ENCODE peak calls at places on chromosome 7, in nine cellular contexts. J, R, H, M, V, K, B, S and D are unnamed samples.

GRCh38 chr7:135877799-135878198 is 99.4 kb downstream of the MTPN start:
- DNase-seq in J (no peak), R (no peak), H (no peak), M (no peak), V (peak; percentile 68), K (no peak), B (peak; percentile 94), S (no peak), D (peak; percentile 76)

GRCh38 chr7:103637726-103638125 is 191.7 kb upstream of the SLC26A5 start:
- DNase-seq in J (no peak), R (no peak), H (no peak), M (no peak), V (peak; percentile 69), K (no peak), B (peak; percentile 69), S (no peak), D (no peak)

GRCh38 chr7:137936509-137937201 is 65.2 kb downstream of the CREB3L2 start:
- DNase-seq in J (no peak), R (no peak), H (no peak), M (peak; percentile 20), V (no peak), K (no peak), B (no peak), S (no peak), D (no peak)

GRCh38 chr7:36021367-36021766 is 131.7 kb upstream of the EEPD1 start:
- DNase-seq in J (peak; percentile 19), R (no peak), H (peak; percentile 10), M (peak; percentile 49), V (peak; percentile 10), K (peak; percentile 82), B (peak; percentile 53), S (peak; percentile 54), D (no peak)

GRCh38 chr7:43647772-43648643 is 65.1 kb downstream of the STK17A start:
- DNase-seq in J (peak; percentile 57), R (peak; percentile 59), H (peak; percentile 67), M (no peak), V (peak; percentile 99), K (peak; percentile 39), B (peak; percentile 98), S (peak; percentile 9), D (peak; percentile 62)

GRCh38 chr7:138926241-138926612 is 55.0 kb downstream of the KIAA1549 start:
- DNase-seq in J (no peak), R (no peak), H (no peak), M (no peak), V (no peak), K (no peak), B (no peak), S (no peak), D (no peak)

GRCh38 chr7:81267508-81267907 is 348.7 kb upstream of the SEMA3C start:
- DNase-seq in J (no peak), R (no peak), H (no peak), M (no peak), V (peak; percentile 51), K (no peak), B (peak; percentile 64), S (no peak), D (no peak)

GRCh38 chr7:108875139-108875538 is 305.5 kb downstream of the DNAJB9 start:
- DNase-seq in J (peak; percentile 8), R (peak; percentile 14), H (peak; percentile 15), M (no peak), V (no peak), K (peak; percentile 67), B (peak; percentile 41), S (no peak), D (no peak)

GRCh38 chr7:127635659-127636285 is 16.2 kb upstream of the SND1 start:
- DNase-seq in J (no peak), R (no peak), H (no peak), M (no peak), V (no peak), K (no peak), B (no peak), S (no peak), D (no peak)

GRCh38 chr7:128940494-128941322 is 3.0 kb downstream of the IRF5 start:
- DNase-seq in J (peak; percentile 93), R (peak; percentile 39), H (no peak), M (no peak), V (no peak), K (no peak), B (no peak), S (peak; percentile 95), D (no peak)

GRCh38 chr7:128941323-128941890 is 3.7 kb downstream of the IRF5 start:
- DNase-seq in J (no peak), R (peak; percentile 32), H (no peak), M (no peak), V (no peak), K (no peak), B (no peak), S (no peak), D (no peak)

GRCh38 chr7:128939075-128939860 is 1.5 kb downstream of the IRF5 start:
- DNase-seq in J (no peak), R (peak; percentile 35), H (no peak), M (no peak), V (no peak), K (no peak), B (no peak), S (peak; percentile 54), D (no peak)

GRCh38 chr7:128938524-128939074 is 872 bp downstream of the IRF5 start:
- DNase-seq in J (no peak), R (peak; percentile 70), H (no peak), M (peak; percentile 37), V (peak; percentile 22), K (peak; percentile 56), B (no peak), S (peak; percentile 62), D (no peak)

GRCh38 chr7:128939861-128940410 is 2.2 kb downstream of the IRF5 start:
- DNase-seq in J (peak; percentile 20), R (peak; percentile 47), H (no peak), M (no peak), V (no peak), K (no peak), B (no peak), S (peak; percentile 78), D (no peak)
- H3K27ac ChIP-seq in J (peak overlapping the region; percentile 75), R (no peak overlapping the region), H (no peak overlapping the region), M (no peak overlapping the region), V (no peak overlapping the region), K (no peak overlapping the region), B (no peak overlapping the region), S (peak overlapping the region; percentile 90), D (no peak overlapping the region)

GRCh38 chr7:100407285-100408180 is 21.0 kb downstream of the ZCWPW1 start:
- DNase-seq in J (peak; percentile 83), R (peak; percentile 75), H (peak; percentile 58), M (peak; percentile 73), V (peak; percentile 88), K (peak; percentile 89), B (peak; percentile 84), S (peak; percentile 74), D (peak; percentile 73)
- TF ChIP-seq EZH2phosphoT487 in J (no peak), R (no peak), H (no peak), M (no peak), V (no peak), K (no peak), B (no peak), S (no peak), D (no peak)

GRCh38 chr7:47329320-47329926 is 252.5 kb downstream of the TNS3 start:
- DNase-seq in J (no peak), R (no peak), H (no peak), M (no peak), V (no peak), K (no peak), B (no peak), S (no peak), D (no peak)

GRCh38 chr7:47330026-47330425 is 251.9 kb downstream of the TNS3 start:
- DNase-seq in J (no peak), R (no peak), H (no peak), M (no peak), V (no peak), K (no peak), B (no peak), S (no peak), D (no peak)

GRCh38 chr7:47327306-47327697 is 254.6 kb downstream of the TNS3 start:
- DNase-seq in J (no peak), R (peak; percentile 64), H (no peak), M (no peak), V (peak; percentile 49), K (no peak), B (no peak), S (no peak), D (no peak)

GRCh38 chr7:47327698-47328391 is 254.1 kb downstream of the TNS3 start:
- DNase-seq in J (no peak), R (peak; percentile 62), H (no peak), M (peak; percentile 93), V (peak; percentile 96), K (peak; percentile 92), B (no peak), S (no peak), D (peak; percentile 92)

GRCh38 chr7:47328392-47329319 is 253.3 kb downstream of the TNS3 start:
- DNase-seq in J (no peak), R (no peak), H (no peak), M (no peak), V (no peak), K (no peak), B (no peak), S (no peak), D (no peak)
- H3K27ac ChIP-seq in J (no peak overlapping the region), R (peak overlapping the region; percentile 40), H (no peak overlapping the region), M (peak overlapping the region; percentile 83), V (peak overlapping the region; percentile 38), K (peak overlapping the region; percentile 93), B (no peak overlapping the region), S (no peak overlapping the region), D (peak overlapping the region; percentile 94)

GRCh38 chr7:150966002-150966401 is 12.1 kb downstream of the KCNH2 start:
- DNase-seq in J (peak; percentile 20), R (peak; percentile 78), H (no peak), M (peak; percentile 86), V (no peak), K (peak; percentile 63), B (no peak), S (no peak), D (no peak)
- TF ChIP-seq EZH2phosphoT487 in J (no peak), R (no peak), H (no peak), M (no peak), V (no peak), K (no peak), B (no peak), S (no peak), D (no peak)

DNA sequence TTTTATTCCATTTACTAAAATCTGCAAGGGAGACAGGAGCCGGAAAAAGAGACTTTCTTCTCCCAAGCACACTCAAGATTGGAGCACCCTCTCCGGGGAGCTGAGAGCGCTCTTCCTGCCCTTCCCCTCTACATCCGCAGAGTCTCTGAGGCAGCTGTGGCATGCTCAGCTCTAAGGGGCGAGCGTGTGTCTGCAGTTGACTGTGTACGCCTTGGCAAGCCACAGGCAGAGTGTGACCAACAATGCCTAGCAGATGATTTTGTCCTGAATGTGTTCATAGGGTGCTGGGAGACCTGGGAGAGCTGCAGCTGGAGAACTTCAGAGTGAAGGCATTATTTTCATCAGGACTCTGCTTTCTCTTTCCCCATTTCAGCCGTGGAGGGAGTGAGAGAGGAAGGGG is 20.7 kb downstream of the MTURN start:
- DNase-seq in J (no peak), R (no peak), H (no peak), M (no peak), V (no peak), K (no peak), B (no peak), S (no peak), D (no peak)
- H3K27ac ChIP-seq in J (no peak overlapping the region), R (no peak overlapping the region), H (no peak overlapping the region), M (no peak overlapping the region), V (no peak overlapping the region), K (no peak overlapping the region), B (no peak overlapping the region), S (no peak overlapping the region), D (no peak overlapping the region)